ENCODE peak calls at places on chromosomes 12 and 14, in seven cellular contexts. P, M, N, S, X, T and B are unnamed samples.

GRCh38 chr14:50007123-50007903 is 109.1 kb downstream of the VCPKMT start:
- DNase-seq in T (no peak), N (peak), P (no peak), S (no peak), M (no peak), X (no peak), B (no peak)

GRCh38 chr12:75568387-75568786 is 57.0 kb upstream of the KRR1 start:
- DNase-seq in T (no peak), S (no peak), X (no peak), M (peak), P (no peak), N (peak), B (no peak)

GRCh38 chr12:44377443-44378160 is 498.5 kb downstream of the NELL2 start:
- DNase-seq in T (no peak), M (no peak), S (no peak), P (no peak), N (no peak), X (no peak), B (no peak)

GRCh38 chr14:65277027-65277426 is 135.5 kb upstream of the FUT8 start:
- DNase-seq in P (no peak), M (no peak), T (no peak), N (peak), S (no peak), X (no peak), B (no peak)

GRCh38 chr12:110689002-110689600 is at the start of gene HVCN1:
- DNase-seq in S (no peak), X (peak), M (peak), P (no peak), N (no peak), T (peak), B (peak)

GRCh38 chr12:124837958-124838803 is 25.5 kb downstream of the SCARB1 start:
- DNase-seq in M (peak), P (no peak), X (peak), T (no peak), S (peak), N (peak), B (no peak)

GRCh38 chr14:20714593-20715250 is 26.2 kb downstream of the ANG start:
- DNase-seq in X (peak), P (no peak), N (peak), T (no peak), M (peak), S (peak), B (no peak)

GRCh38 chr12:56385873-56386272 is 23.2 kb upstream of the APOF start:
- DNase-seq in P (no peak), X (no peak), M (no peak), N (peak), T (no peak), S (no peak), B (no peak)

GRCh38 chr14:27025648-27026047 is 427.8 kb upstream of the NOVA1 start:
- DNase-seq in N (no peak), P (no peak), X (no peak), T (no peak), M (no peak), S (no peak), B (no peak)

GRCh38 chr12:114869091-114869834 is 185.3 kb upstream of the TBX3 start:
- DNase-seq in M (peak), P (no peak), N (no peak), S (no peak), T (no peak), X (no peak), B (no peak)

GRCh38 chr14:106414464-106414863 is 888.1 kb downstream of the TMEM121 start:
- DNase-seq in N (no peak), M (no peak), T (no peak), P (no peak), S (no peak), X (no peak), B (no peak)

GRCh38 chr14:106422066-106422465 is 895.7 kb downstream of the TMEM121 start:
- DNase-seq in N (no peak), P (no peak), M (no peak), S (no peak), T (no peak), X (no peak), B (no peak)

GRCh38 chr14:106419432-106419831 is 893.0 kb downstream of the TMEM121 start:
- DNase-seq in T (no peak), X (no peak), N (no peak), S (no peak), P (no peak), M (no peak), B (no peak)

DNA sequence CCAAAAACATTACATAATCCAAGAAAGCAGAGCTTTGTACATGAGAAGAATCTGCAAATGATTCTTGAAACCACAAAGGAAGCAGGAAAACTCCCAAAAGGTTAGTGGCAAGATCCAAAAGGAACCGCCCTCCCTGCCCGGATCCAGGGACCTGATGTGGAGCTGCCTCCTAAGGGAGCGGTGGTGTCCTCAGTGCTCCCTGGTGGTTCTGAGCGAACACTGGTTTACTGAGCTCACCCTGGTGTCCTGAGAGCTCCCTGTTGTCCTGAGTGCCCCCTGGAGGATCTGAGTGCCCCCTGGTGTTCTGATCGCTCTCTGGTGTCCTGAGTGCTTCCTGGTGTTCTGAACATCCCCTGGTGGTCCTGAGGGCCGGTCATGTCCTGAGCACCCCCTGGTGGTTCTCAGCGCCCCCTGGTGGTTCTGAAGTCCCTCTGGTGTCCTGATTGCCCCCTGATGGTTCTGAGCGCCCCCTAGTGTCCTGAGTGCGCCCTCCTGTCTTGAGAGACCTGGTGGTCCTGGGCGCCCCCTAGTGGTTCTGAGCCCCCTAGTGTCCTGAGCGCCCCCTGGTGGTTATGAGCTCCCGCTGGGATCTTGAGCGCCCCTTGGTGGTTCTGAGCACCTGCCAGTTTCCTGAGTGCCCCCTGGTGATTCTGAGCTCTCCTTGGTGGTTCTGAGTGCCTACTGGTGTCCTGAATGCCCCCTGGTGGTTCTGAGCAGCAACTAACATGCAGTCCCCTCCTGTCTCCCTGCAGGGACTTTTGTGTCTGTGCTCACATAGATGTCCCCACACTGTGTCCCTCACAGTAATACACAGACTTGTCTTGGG is 891.1 kb downstream of the TMEM121 start:
- DNase-seq in T (no peak), S (no peak), P (peak), N (no peak), X (peak), M (no peak), B (no peak)
- TF ChIP-seq CTCF in T (peak), S (peak), P (peak), N (peak), X (no peak), M (peak), B (peak)

GRCh38 chr12:52403561-52403960 is 2.6 kb downstream of the KRT82 start:
- DNase-seq in P (no peak), N (no peak), T (no peak), S (no peak), M (no peak), X (no peak), B (no peak)

GRCh38 chr12:52405922-52406385 is at the start of gene KRT82:
- DNase-seq in N (no peak), S (no peak), X (no peak), M (no peak), T (no peak), P (no peak), B (no peak)

GRCh38 chr12:52411806-52412205 is 5.7 kb upstream of the KRT82 start:
- DNase-seq in T (no peak), S (no peak), X (no peak), M (no peak), P (no peak), N (no peak), B (no peak)

GRCh38 chr12:52404951-52405350 is 1.2 kb downstream of the KRT82 start:
- DNase-seq in M (no peak), N (no peak), S (no peak), P (no peak), T (no peak), X (no peak), B (no peak)

DNA sequence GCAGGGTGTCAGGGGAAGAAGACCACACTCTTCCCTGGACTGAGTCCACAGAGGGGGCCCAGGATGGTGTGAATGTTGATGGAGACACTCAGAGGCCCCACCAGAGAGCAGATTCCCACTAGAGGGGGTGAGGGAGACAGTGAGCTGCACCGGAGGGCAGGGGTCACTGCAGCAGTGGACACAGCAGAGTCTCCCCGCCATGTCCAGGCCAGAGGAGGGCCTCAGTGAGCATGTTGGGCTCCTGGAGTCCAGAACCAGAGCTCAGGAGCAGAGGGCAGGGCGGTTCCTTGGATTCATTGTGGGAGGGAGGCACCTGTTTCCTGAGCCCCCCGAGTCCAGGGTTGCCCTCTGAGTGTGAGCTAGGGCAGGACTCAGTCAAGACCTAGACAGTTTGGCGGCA is 1.8 kb upstream of the KRT82 start:
- DNase-seq in X (no peak), P (no peak), M (no peak), N (no peak), T (no peak), S (no peak), B (no peak)
- TF ChIP-seq CTCF in X (no peak), P (no peak), M (peak), N (no peak), T (no peak), S (peak), B (no peak)

GRCh38 chr12:53299454-53300180 is at the start of gene MYG1:
- DNase-seq in S (peak), X (peak), T (peak), P (peak), M (peak), N (peak), B (peak)
- TF ChIP-seq CTCF in S (peak), X (no peak), T (no peak), P (no peak), M (peak), N (no peak), B (peak)

GRCh38 chr14:42277840-42278239 is 671.2 kb downstream of the LRFN5 start:
- DNase-seq in P (no peak), T (no peak), S (no peak), X (no peak), N (no peak), M (no peak), B (no peak)
- TF ChIP-seq CTCF in P (no peak), T (no peak), S (no peak), X (no peak), N (no peak), M (no peak), B (no peak)

GRCh38 chr12:88325076-88325827 is 183.1 kb downstream of the TMTC3 start:
- DNase-seq in T (no peak), P (no peak), M (peak), X (no peak), S (peak), N (peak), B (no peak)
- TF ChIP-seq CTCF in T (no peak), P (no peak), M (peak), X (no peak), S (peak), N (no peak), B (no peak)

DNA sequence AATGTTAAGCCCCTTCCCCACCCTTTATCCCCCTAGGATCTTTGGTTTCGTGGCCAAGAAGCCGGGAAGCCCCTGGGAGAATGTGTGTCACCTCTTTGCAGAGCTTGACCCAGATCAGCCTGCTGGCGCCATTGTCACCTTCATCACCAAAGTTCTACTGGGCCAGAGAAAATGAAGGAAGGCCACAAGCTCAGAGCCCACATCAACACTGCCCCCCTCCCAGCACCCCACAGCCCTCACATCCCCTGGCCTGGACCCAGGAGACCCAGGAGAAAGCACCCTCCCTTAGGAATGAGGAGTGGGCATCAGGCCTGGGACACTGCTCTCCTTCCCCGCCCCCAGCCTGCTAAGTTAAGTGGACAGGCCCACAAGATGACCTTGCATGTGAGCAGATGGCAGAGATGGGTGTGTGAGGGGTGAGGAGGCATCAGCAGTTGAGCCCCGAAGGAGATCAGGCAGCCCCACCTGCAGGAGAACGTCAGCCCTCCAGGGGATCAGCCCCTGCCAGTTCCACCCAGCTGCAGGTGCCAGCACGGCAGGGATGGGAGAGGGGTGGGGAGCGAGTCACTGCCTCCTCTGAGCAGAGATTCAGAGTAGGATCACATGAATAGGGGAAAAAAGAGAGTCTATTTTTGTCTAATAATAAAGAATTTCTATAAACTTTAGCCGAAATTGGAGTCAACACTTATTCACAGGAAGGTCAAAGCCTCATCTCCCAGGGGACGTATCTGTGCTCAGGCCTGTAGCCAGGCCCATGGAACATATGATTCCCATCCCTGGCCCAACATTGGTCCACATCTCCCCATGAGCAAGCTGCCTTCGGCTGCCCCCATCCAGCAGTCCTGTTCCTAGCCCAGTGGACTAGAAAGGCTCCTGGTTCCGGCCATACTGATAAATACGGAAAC is 14.1 kb downstream of the TNS2 start:
- DNase-seq in N (no peak), M (peak), P (no peak), X (no peak), T (no peak), S (peak), B (no peak)
- TF ChIP-seq CTCF in N (no peak), M (no peak), P (no peak), X (no peak), T (no peak), S (no peak), B (no peak)

GRCh38 chr14:102508774-102509743 is 517 bp downstream of the ANKRD9 start:
- DNase-seq in X (peak), S (no peak), T (no peak), P (no peak), N (no peak), M (peak), B (no peak)

GRCh38 chr14:102508410-102508773 is 1.2 kb downstream of the ANKRD9 start:
- DNase-seq in N (no peak), S (no peak), T (no peak), P (no peak), X (peak), M (no peak), B (no peak)

GRCh38 chr14:102506599-102506871 is 3.0 kb downstream of the ANKRD9 start:
- DNase-seq in P (no peak), X (no peak), M (no peak), N (no peak), S (no peak), T (no peak), B (no peak)

GRCh38 chr14:102507026-102507860 is 2.3 kb downstream of the ANKRD9 start:
- DNase-seq in N (no peak), X (no peak), P (no peak), T (no peak), M (no peak), S (no peak), B (no peak)

DNA sequence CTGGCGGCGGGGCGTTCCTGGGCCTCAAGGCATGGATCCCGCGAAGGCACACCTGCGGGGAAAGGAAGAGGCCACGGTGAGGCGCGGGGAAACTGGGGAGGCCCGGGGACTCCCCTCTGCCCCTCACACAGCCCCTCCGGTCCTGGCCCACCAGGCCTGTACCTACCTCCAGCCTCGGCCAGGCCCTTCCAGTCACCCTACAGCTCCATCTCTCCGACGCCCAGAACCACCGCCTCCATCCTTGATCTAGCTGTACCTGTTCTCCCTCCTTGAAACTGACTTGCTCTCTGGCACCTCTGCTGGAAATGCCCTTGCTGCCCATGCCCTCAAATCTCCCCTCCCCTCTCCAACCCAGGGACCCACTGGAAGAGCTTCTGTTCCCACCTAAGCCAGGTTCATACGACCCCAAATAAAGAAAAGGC is 1.7 kb downstream of the ANKRD9 start:
- DNase-seq in M (no peak), P (no peak), T (no peak), N (no peak), X (no peak), S (no peak), B (no peak)
- TF ChIP-seq CTCF in M (no peak), P (no peak), T (no peak), N (peak), X (no peak), S (peak), B (no peak)